ENCODE peak calls at places on chromosomes 4 and X, in five cellular contexts. One of them, this sample, is unnamed.

GRCh38 chr4:108635070-108635655 is 14.8 kb downstream of the RPL34 start:
- DNase-seq in T-cell: no peak
- DNase-seq in left kidney: no peak
- DNase-seq in astrocyte of the spinal cord: no peak
- DNase-seq in GM03348: no peak
- DNase-seq in this sample: no peak

GRCh38 chr4:2436301-2436700 is 17.5 kb downstream of the CFAP99 start:
- DNase-seq in GM03348: peak
- DNase-seq in left kidney: no peak
- DNase-seq in astrocyte of the spinal cord: no peak
- DNase-seq in T-cell: no peak
- DNase-seq in this sample: no peak

GRCh38 chr4:109574443-109574850 is 14.4 kb downstream of the MCUB start:
- DNase-seq in left kidney: no peak
- DNase-seq in GM03348: no peak
- DNase-seq in astrocyte of the spinal cord: no peak
- DNase-seq in T-cell: peak
- DNase-seq in this sample: peak

GRCh38 chr4:168765726-168766125 is 244.3 kb downstream of the CBR4 start:
- DNase-seq in left kidney: no peak
- DNase-seq in astrocyte of the spinal cord: peak
- DNase-seq in T-cell: no peak
- DNase-seq in GM03348: peak
- DNase-seq in this sample: peak

GRCh38 chr4:135775909-135776308 is 1574.3 kb upstream of the PABPC4L start:
- DNase-seq in left kidney: no peak
- DNase-seq in GM03348: no peak
- DNase-seq in T-cell: no peak
- DNase-seq in astrocyte of the spinal cord: no peak
- DNase-seq in this sample: no peak

GRCh38 chr4:138095378-138095777 is 146.8 kb downstream of the SLC7A11 start:
- DNase-seq in left kidney: no peak
- DNase-seq in astrocyte of the spinal cord: no peak
- DNase-seq in GM03348: no peak
- DNase-seq in T-cell: no peak
- DNase-seq in this sample: no peak

GRCh38 chrX:13223868-13224555 is 95.8 kb downstream of the ATXN3L start:
- DNase-seq in left kidney: no peak
- DNase-seq in astrocyte of the spinal cord: peak
- DNase-seq in GM03348: peak
- DNase-seq in T-cell: no peak
- DNase-seq in this sample: peak

GRCh38 chrX:110964761-110965160 is 131.2 kb upstream of the PAK3 start:
- DNase-seq in left kidney: no peak
- DNase-seq in astrocyte of the spinal cord: no peak
- DNase-seq in T-cell: no peak
- DNase-seq in GM03348: no peak
- DNase-seq in this sample: no peak

GRCh38 chr4:164252286-164252685 is 501.6 kb upstream of the SMIM31 start:
- DNase-seq in left kidney: peak
- DNase-seq in astrocyte of the spinal cord: peak
- DNase-seq in GM03348: no peak
- DNase-seq in T-cell: no peak
- DNase-seq in this sample: peak

GRCh38 chr4:69025191-69025998 is 70.9 kb upstream of the UGT2B7 start:
- DNase-seq in T-cell: no peak
- DNase-seq in astrocyte of the spinal cord: no peak
- DNase-seq in left kidney: peak
- DNase-seq in GM03348: no peak
- DNase-seq in this sample: no peak

GRCh38 chrX:8668797-8669196 is 63.1 kb downstream of the ANOS1 start:
- DNase-seq in astrocyte of the spinal cord: no peak
- DNase-seq in GM03348: no peak
- DNase-seq in left kidney: peak
- DNase-seq in T-cell: no peak
- DNase-seq in this sample: no peak

GRCh38 chrX:17025903-17026302 is 79.4 kb downstream of the REPS2 start:
- DNase-seq in astrocyte of the spinal cord: no peak
- DNase-seq in GM03348: no peak
- DNase-seq in T-cell: no peak
- DNase-seq in left kidney: no peak
- DNase-seq in this sample: no peak

GRCh38 chr4:152535236-152535902 is 523 bp downstream of the FBXW7 start:
- DNase-seq in T-cell: peak
- DNase-seq in GM03348: peak
- DNase-seq in left kidney: peak
- DNase-seq in astrocyte of the spinal cord: no peak
- DNase-seq in this sample: no peak

GRCh38 chrX:42247241-42247640 is 323.9 kb upstream of the CASK start:
- DNase-seq in astrocyte of the spinal cord: no peak
- DNase-seq in T-cell: no peak
- DNase-seq in GM03348: peak
- DNase-seq in left kidney: peak
- DNase-seq in this sample: peak

GRCh38 chrX:67787196-67787595 is 243.4 kb downstream of the AR start:
- DNase-seq in astrocyte of the spinal cord: no peak
- DNase-seq in T-cell: no peak
- DNase-seq in left kidney: no peak
- DNase-seq in GM03348: peak
- DNase-seq in this sample: no peak

GRCh38 chr4:47786958-47787370 is 50.9 kb downstream of the CORIN start:
- DNase-seq in left kidney: no peak
- DNase-seq in T-cell: no peak
- DNase-seq in astrocyte of the spinal cord: no peak
- DNase-seq in GM03348: no peak
- DNase-seq in this sample: no peak

GRCh38 chr4:38612996-38613395 is 51.0 kb upstream of the KLF3 start:
- DNase-seq in astrocyte of the spinal cord: peak
- DNase-seq in left kidney: peak
- DNase-seq in T-cell: no peak
- DNase-seq in GM03348: no peak
- DNase-seq in this sample: peak

GRCh38 chr4:185626798-185627197 is 91.5 kb upstream of the PDLIM3 start:
- DNase-seq in T-cell: no peak
- DNase-seq in GM03348: no peak
- DNase-seq in left kidney: no peak
- DNase-seq in astrocyte of the spinal cord: no peak
- DNase-seq in this sample: no peak

GRCh38 chr4:146436423-146437162 is 85.1 kb downstream of the SLC10A7 start:
- DNase-seq in left kidney: no peak
- DNase-seq in astrocyte of the spinal cord: peak
- DNase-seq in T-cell: no peak
- DNase-seq in GM03348: no peak
- DNase-seq in this sample: peak